ENCODE peak calls at places on chromosomes 7 and 10, in seven cellular contexts. L is adrenal gland; U is natural killer cell; X is nephron progenitor cell; P is GM12878; O is CD8-positive, alpha-beta T cell; T is osteocyte. V is an unnamed sample.

GRCh38 chr7:104852386-104852785 is 161.6 kb upstream of the KMT2E start:
- DNase-seq in L (no peak), O (no peak), U (no peak), X (no peak), T (no peak), P (no peak), V (no peak)

GRCh38 chr7:75925717-75926435 is 10.9 kb downstream of the POR start:
- DNase-seq in P (no peak), X (no peak), L (peak), O (no peak), T (no peak), U (no peak), V (no peak)

GRCh38 chr10:118163227-118163626 is 116.5 kb upstream of the RAB11FIP2 start:
- DNase-seq in U (no peak), L (no peak), T (no peak), P (no peak), X (no peak), O (no peak), V (peak)

GRCh38 chr10:73493781-73494180 is 2.0 kb downstream of the PPP3CB start:
- DNase-seq in L (no peak), O (no peak), T (no peak), U (no peak), X (no peak), P (no peak), V (peak)

GRCh38 chr10:69101451-69102095 is 13.7 kb downstream of the SRGN start:
- DNase-seq in T (no peak), L (no peak), X (no peak), P (no peak), U (peak), O (no peak), V (peak)

GRCh38 chr10:31146496-31147219 is 115.0 kb upstream of the ZNF438 start:
- DNase-seq in P (no peak), U (no peak), O (no peak), L (peak), X (no peak), T (no peak), V (peak)

GRCh38 chr10:69229565-69229886 is 9.4 kb downstream of the HKDC1 start:
- DNase-seq in U (no peak), P (no peak), X (no peak), O (no peak), L (no peak), T (no peak), V (no peak)

GRCh38 chr7:111931958-111932357 is 274.2 kb downstream of the DOCK4 start:
- DNase-seq in U (no peak), T (no peak), O (no peak), P (no peak), X (no peak), L (no peak), V (no peak)

GRCh38 chr7:101169838-101170531 is 4.6 kb upstream of the VGF start:
- DNase-seq in P (no peak), O (peak), U (peak), L (peak), T (peak), X (peak), V (peak)

GRCh38 chr10:61701055-61701705 is 38.5 kb downstream of the CABCOCO1 start:
- DNase-seq in X (no peak), P (no peak), L (no peak), O (no peak), U (no peak), T (no peak), V (no peak)

GRCh38 chr7:117048114-117048853 is 95.0 kb downstream of the ST7 start:
- DNase-seq in X (no peak), T (no peak), U (no peak), L (no peak), O (no peak), P (no peak), V (no peak)

GRCh38 chr7:45088821-45089313 is at the start of gene NACAD:
- DNase-seq in T (no peak), U (no peak), L (no peak), O (no peak), P (no peak), X (peak), V (no peak)

GRCh38 chr7:157615101-157615817 is 278.5 kb downstream of the DNAJB6 start:
- DNase-seq in X (no peak), U (no peak), O (no peak), L (no peak), P (no peak), T (no peak), V (no peak)

GRCh38 chr7:13278020-13278419 is 590.6 kb downstream of the ARL4A start:
- DNase-seq in L (no peak), T (no peak), P (no peak), X (no peak), O (no peak), U (no peak), V (no peak)

GRCh38 chr7:155213385-155213784 is 84.3 kb upstream of the INSIG1 start:
- DNase-seq in U (no peak), O (no peak), P (no peak), T (no peak), X (no peak), L (no peak), V (no peak)

GRCh38 chr10:72080042-72081035 is 8.0 kb downstream of the SPOCK2 start:
- DNase-seq in U (no peak), O (no peak), T (peak), L (no peak), P (no peak), X (no peak), V (no peak)

GRCh38 chr10:91194497-91195179 is 25.8 kb upstream of the PCGF5 start:
- DNase-seq in P (no peak), L (no peak), U (no peak), X (no peak), O (no peak), T (no peak), V (no peak)

GRCh38 chr10:99659868-99660366 is 608 bp downstream of the ENTPD7 start:
- DNase-seq in O (no peak), P (no peak), T (no peak), X (no peak), L (no peak), U (no peak), V (no peak)

GRCh38 chr7:27453702-27454405 is 208.8 kb downstream of the HIBADH start:
- DNase-seq in X (no peak), P (no peak), L (peak), U (no peak), O (no peak), T (no peak), V (no peak)

GRCh38 chr7:41933427-41933826 is 230.5 kb upstream of the INHBA start:
- DNase-seq in P (no peak), L (no peak), U (no peak), X (no peak), T (peak), O (no peak), V (no peak)

GRCh38 chr7:41942468-41943097 is 239.7 kb upstream of the INHBA start:
- DNase-seq in L (no peak), X (peak), T (no peak), U (no peak), P (no peak), O (no peak), V (peak)

GRCh38 chr7:41943098-41943577 is 240.2 kb upstream of the INHBA start:
- DNase-seq in O (peak), U (peak), T (peak), P (peak), X (peak), L (peak), V (peak)

GRCh38 chr7:41940760-41941343 is 238.0 kb upstream of the INHBA start:
- DNase-seq in U (peak), L (peak), O (no peak), X (peak), P (peak), T (no peak), V (peak)

DNA sequence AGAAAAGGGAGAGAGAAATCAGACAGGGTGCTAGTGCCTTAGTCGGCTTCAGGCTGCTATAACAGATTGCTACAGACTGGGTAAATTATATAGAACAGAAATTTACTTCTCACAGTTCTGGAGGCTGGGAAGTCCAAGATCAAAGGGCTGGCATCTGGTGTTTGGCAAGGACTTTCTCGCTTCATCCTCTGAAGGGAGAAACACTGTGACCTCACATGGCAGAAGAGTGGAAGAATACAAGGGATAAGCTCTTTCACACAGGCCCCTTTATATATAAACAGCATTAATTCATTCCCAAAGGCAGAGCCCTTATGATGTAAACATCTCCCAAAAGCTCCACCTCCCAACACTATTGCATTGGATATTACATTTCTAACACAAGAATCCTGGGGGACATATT is 235.5 kb upstream of the INHBA start:
- DNase-seq in O (no peak), U (no peak), X (no peak), T (no peak), L (no peak), P (no peak), V (no peak)
- TF ChIP-seq CTCF in O (no peak), U (no peak), X (no peak), T (no peak), L (no peak), P (no peak), V (no peak)

DNA sequence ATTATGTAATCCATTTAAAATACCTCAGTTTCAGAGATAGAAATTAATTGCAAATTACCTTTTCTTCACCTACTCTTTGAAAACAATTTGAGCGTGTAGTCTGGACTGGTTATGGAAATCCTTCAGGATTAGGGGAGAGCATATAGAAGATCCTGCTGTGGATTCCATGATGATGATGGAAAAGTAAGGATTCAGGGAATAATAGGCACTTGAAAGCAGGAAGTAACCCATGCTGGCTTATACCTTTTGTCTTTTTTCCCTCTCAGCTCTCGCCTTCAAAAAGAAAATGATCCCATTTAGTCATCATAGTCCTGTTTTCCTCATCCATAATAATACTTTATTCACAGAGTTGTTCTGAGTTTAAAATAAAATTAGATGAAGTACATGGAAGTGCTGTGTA is 4.4 kb downstream of the HBP1 start:
- DNase-seq in O (no peak), L (no peak), X (no peak), P (no peak), U (no peak), T (no peak), V (no peak)
- TF ChIP-seq CTCF in O (no peak), L (no peak), X (no peak), P (no peak), U (no peak), T (no peak), V (no peak)

GRCh38 chr7:124100190-124100589 is 67.3 kb upstream of the TMEM229A start:
- DNase-seq in P (no peak), L (no peak), O (no peak), X (no peak), T (no peak), U (no peak), V (no peak)

GRCh38 chr7:124106575-124106974 is 73.7 kb upstream of the TMEM229A start:
- DNase-seq in X (no peak), P (no peak), O (no peak), L (no peak), U (no peak), T (no peak), V (no peak)

GRCh38 chr7:124101173-124101768 is 68.4 kb upstream of the TMEM229A start:
- DNase-seq in P (no peak), X (no peak), T (no peak), L (no peak), U (no peak), O (no peak), V (peak)
- TF ChIP-seq CTCF in P (peak), X (peak), T (peak), L (peak), U (no peak), O (no peak), V (peak)

DNA sequence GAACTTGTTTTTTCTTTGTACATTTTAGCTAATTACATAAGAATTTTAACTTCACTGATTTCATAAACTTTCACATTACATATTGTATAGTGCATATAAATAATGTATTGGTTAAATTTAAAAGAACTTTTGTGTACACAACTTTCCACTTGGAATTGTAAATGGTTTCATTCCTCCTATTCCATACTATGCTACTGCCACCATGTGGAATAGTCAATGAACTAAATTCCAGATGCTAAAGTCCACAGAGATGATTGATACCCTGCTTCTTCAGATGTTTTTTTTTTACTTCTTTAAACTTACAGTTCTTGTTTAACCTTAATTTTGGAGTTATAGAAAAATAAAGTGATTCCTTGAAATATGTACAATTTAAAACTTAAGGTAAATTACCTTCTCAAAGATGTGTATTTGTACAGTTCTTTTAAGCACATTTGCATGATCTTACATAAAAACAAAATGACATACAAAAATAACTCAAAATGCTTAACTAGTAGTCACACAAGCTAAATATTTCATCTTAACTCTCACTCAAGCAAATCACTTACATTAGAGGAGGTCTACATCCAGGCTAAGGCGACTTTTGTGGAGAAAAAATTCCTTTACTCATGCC is 247.6 kb upstream of the HGF start:
- DNase-seq in P (no peak), L (no peak), T (no peak), U (no peak), O (no peak), X (no peak), V (peak)
- TF ChIP-seq CTCF in P (peak), L (peak), T (peak), U (no peak), O (no peak), X (peak), V (peak)

GRCh38 chr10:119352042-119352441 is 144.7 kb downstream of the GRK5 start:
- DNase-seq in L (no peak), T (no peak), U (no peak), X (no peak), P (no peak), O (no peak), V (no peak)
- TF ChIP-seq CTCF in L (no peak), T (no peak), U (no peak), X (no peak), P (peak), O (no peak), V (no peak)

DNA sequence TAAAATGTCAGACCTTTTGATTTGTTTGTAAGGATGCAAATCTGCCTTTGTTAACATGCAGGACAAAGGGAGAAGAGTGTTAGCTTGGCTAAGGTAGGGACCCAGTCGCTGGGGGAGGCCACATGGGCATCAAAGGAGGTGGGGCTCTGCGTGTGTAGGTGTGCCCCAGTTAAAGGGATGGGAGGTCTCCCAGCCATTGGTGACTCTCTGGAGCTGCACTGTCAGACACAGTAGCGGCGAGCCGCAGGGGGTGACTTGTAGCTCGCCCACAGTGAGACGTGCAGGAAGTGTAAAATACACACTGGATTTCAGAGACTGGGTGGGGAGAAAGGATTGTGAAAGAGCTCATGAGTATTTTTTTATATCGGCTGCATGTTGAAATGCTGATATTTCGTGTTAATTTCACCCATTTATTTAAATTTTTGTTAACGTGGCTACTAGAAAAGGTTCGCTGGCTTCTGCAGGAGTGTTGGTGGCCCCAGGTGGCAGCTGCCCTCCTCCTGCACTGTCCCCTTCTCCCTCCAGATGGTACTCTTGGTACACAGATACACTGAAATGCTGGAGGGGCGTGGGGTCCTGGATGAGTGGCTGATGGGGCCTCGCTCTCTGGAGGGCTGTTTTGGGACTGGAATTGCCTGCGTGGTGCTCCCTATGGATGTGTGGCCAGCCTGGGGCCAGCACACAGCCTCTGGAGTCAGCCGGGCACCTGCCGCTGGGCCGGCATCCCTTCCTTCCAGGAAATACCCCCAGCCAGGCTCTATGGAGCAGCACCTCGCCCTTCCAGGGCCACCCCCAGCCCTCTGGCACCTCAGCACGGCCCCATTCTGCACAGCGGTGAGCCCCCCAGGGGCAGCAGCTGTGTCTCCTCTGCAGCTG is 59.2 kb downstream of the LHPP start:
- DNase-seq in X (no peak), P (no peak), U (no peak), T (no peak), L (no peak), O (no peak), V (no peak)
- TF ChIP-seq CTCF in X (no peak), P (no peak), U (no peak), T (no peak), L (no peak), O (no peak), V (no peak)

GRCh38 chr7:2249744-2250323 is 7.8 kb downstream of the NUDT1 start:
- DNase-seq in U (no peak), T (no peak), P (no peak), O (no peak), L (no peak), X (no peak), V (no peak)

GRCh38 chr7:2245883-2246679 is 4.1 kb downstream of the NUDT1 start:
- DNase-seq in X (no peak), U (no peak), L (no peak), O (no peak), P (no peak), T (no peak), V (no peak)

GRCh38 chr7:2247141-2247985 is 5.3 kb downstream of the NUDT1 start:
- DNase-seq in U (no peak), T (no peak), O (no peak), X (peak), P (no peak), L (no peak), V (no peak)

GRCh38 chr7:2251841-2252771 is 10.1 kb downstream of the NUDT1 start:
- DNase-seq in U (no peak), P (no peak), L (no peak), X (no peak), O (no peak), T (no peak), V (no peak)

GRCh38 chr7:2248984-2249694 is 7.1 kb downstream of the NUDT1 start:
- DNase-seq in X (no peak), T (peak), O (no peak), U (no peak), L (peak), P (peak), V (peak)
- TF ChIP-seq CTCF in X (no peak), T (peak), O (no peak), U (no peak), L (peak), P (peak), V (no peak)

GRCh38 chr10:111131168-111131799 is 54.5 kb downstream of the ADRA2A start:
- DNase-seq in O (no peak), L (no peak), X (no peak), T (peak), P (no peak), U (no peak), V (no peak)

GRCh38 chr10:111142082-111142481 is 65.3 kb downstream of the ADRA2A start:
- DNase-seq in P (no peak), O (no peak), X (no peak), U (no peak), T (no peak), L (no peak), V (no peak)

GRCh38 chr10:111137587-111137986 is 60.8 kb downstream of the ADRA2A start:
- DNase-seq in O (no peak), P (no peak), T (no peak), L (no peak), U (no peak), X (no peak), V (no peak)

GRCh38 chr10:111139567-111139966 is 62.7 kb downstream of the ADRA2A start:
- DNase-seq in X (no peak), P (no peak), L (no peak), U (no peak), O (no peak), T (no peak), V (no peak)

GRCh38 chr10:111137012-111137411 is 60.2 kb downstream of the ADRA2A start:
- DNase-seq in L (no peak), P (no peak), X (no peak), T (peak), O (no peak), U (no peak), V (no peak)
- TF ChIP-seq CTCF in L (no peak), P (no peak), X (no peak), T (no peak), O (no peak), U (no peak), V (no peak)

GRCh38 chr7:47796347-47796746 is 151.9 kb downstream of the PKD1L1 start:
- DNase-seq in L (no peak), X (no peak), T (no peak), O (no peak), U (no peak), P (no peak), V (no peak)
- TF ChIP-seq CTCF in L (no peak), X (no peak), T (no peak), O (no peak), U (no peak), P (no peak), V (no peak)